ENCODE peak calls at places on chromosomes 2 and 18, in ten cellular contexts. I is anterior cingulate cortex; R is stimulated activated CD4-positive, alpha-beta T cell treated with anti-CD3 and anti-CD28 coated beads, TNF-alpha, amount 100 ng/mL, for 4 hours; D is stimulated activated CD8-positive, alpha-beta memory T cell treated with anti-CD3 and anti-CD28 coated beads, Interleukin-12 subunit alpha, Interleukin-12 subunit beta, amount 100 ng/mL, for 4 hours; C is fibroblast of the aortic adventitia; B is aorta; F is Peyer's patch; S is RWPE1; M is A549; P is kidney tubule cell. A is an unnamed sample.

GRCh38 chr2:201879986-201880385 is 73.6 kb downstream of the CDK15 start:
- DNase-seq in M (no peak), I (no peak), D (no peak), P (no peak), F (no peak), R (no peak), S (no peak), C (no peak), B (no peak), A (no peak)

GRCh38 chr2:74935883-74936483 is 22.5 kb upstream of the POLE4 start:
- DNase-seq in P (peak), D (no peak), R (no peak), F (no peak), C (no peak), S (peak), I (no peak), B (no peak), M (no peak), A (peak)

GRCh38 chr2:950627-950992 is at the start of gene SNTG2:
- DNase-seq in R (peak), I (no peak), C (no peak), M (no peak), P (peak), F (no peak), S (peak), B (no peak), D (peak), A (no peak)

GRCh38 chr2:101388232-101388631 is 929 bp upstream of the CREG2 start:
- DNase-seq in C (peak), M (peak), F (no peak), P (peak), S (peak), R (no peak), I (no peak), D (no peak), B (no peak), A (peak)

GRCh38 chr2:8786463-8786862 is 51.0 kb downstream of the KIDINS220 start:
- DNase-seq in F (no peak), I (no peak), P (no peak), S (no peak), R (no peak), M (no peak), C (no peak), B (no peak), D (no peak), A (no peak)

GRCh38 chr2:234670052-234670451 is 173.2 kb upstream of the ARL4C start:
- DNase-seq in D (no peak), R (no peak), F (no peak), I (no peak), M (no peak), P (peak), S (peak), B (no peak), C (peak), A (no peak)

GRCh38 chr2:10297950-10298349 is 4.8 kb upstream of the HPCAL1 start:
- DNase-seq in C (peak), S (peak), I (no peak), P (peak), D (peak), M (peak), F (peak), R (peak), B (peak), A (peak)

GRCh38 chr2:239157766-239158165 is 243.1 kb downstream of the HDAC4 start:
- DNase-seq in B (peak), P (peak), R (no peak), D (no peak), M (peak), C (no peak), I (no peak), S (peak), F (no peak), A (peak)

GRCh38 chr18:10953672-10954071 is 195.7 kb downstream of the PIEZO2 start:
- DNase-seq in P (no peak), F (no peak), S (no peak), B (no peak), R (no peak), D (no peak), I (no peak), C (no peak), M (no peak), A (no peak)

GRCh38 chr2:172311921-172312345 is 115.5 kb upstream of the ITGA6 start:
- DNase-seq in B (no peak), F (no peak), R (no peak), M (no peak), S (no peak), C (peak), I (no peak), P (no peak), D (no peak), A (no peak)

GRCh38 chr2:74461187-74462053 is 3.2 kb downstream of the WBP1 start:
- DNase-seq in S (no peak), D (no peak), I (no peak), M (peak), R (no peak), P (no peak), B (peak), C (no peak), F (no peak), A (no peak)

GRCh38 chr2:199460101-199460671 is 2.4 kb upstream of the SATB2 start:
- DNase-seq in B (no peak), C (peak), M (peak), R (no peak), D (no peak), F (no peak), P (peak), I (no peak), S (peak), A (no peak)

GRCh38 chr2:234377761-234378341 is 119.0 kb downstream of the ARL4C start:
- DNase-seq in B (no peak), M (no peak), S (no peak), F (no peak), C (peak), R (no peak), P (peak), I (no peak), D (no peak), A (no peak)

GRCh38 chr2:99066075-99066557 is 75.4 kb upstream of the C2orf15 start:
- DNase-seq in R (no peak), M (peak), B (no peak), I (no peak), P (peak), C (peak), S (peak), D (no peak), F (no peak), A (peak)

GRCh38 chr2:174694196-174694878 is 69.9 kb downstream of the CHRNA1 start:
- DNase-seq in S (no peak), R (no peak), M (no peak), P (no peak), B (no peak), C (no peak), F (no peak), D (no peak), I (no peak), A (no peak)

GRCh38 chr18:377088-377487 is 109.2 kb upstream of the THOC1 start:
- DNase-seq in M (no peak), I (no peak), R (no peak), S (no peak), C (no peak), F (no peak), B (no peak), P (no peak), D (no peak), A (no peak)

GRCh38 chr2:45311559-45311958 is 299.5 kb downstream of the SRBD1 start:
- DNase-seq in M (no peak), D (no peak), C (no peak), P (no peak), B (no peak), I (no peak), F (no peak), S (no peak), R (no peak), A (no peak)

GRCh38 chr2:32366595-32366994 is 9.8 kb downstream of the BIRC6 start:
- DNase-seq in C (no peak), D (no peak), R (no peak), S (no peak), F (no peak), M (no peak), B (no peak), P (no peak), I (no peak), A (no peak)

GRCh38 chr2:195659114-195659513 is 2.1 kb downstream of the SLC39A10 start:
- DNase-seq in M (peak), D (no peak), B (no peak), I (no peak), S (no peak), C (peak), F (no peak), P (peak), R (no peak), A (no peak)

A was measured in epithelial cell of prostate.